ENCODE peak calls at places on chromosomes 5 and 9, in seven cellular contexts. E is cardiac fibroblast, M is B cell, I is MM.1S, Y is tibial nerve, L is mesothelial cell of epicardium, F is fibroblast of mammary gland. V is an unnamed sample.

GRCh38 chr5:15014809-15015208 is 143.2 kb upstream of the ANKH start:
- DNase-seq in E (peak; percentile 62), M (no peak), I (no peak), Y (no peak), L (no peak), F (no peak), V (no peak)

GRCh38 chr9:87239312-87239711 is 258.4 kb upstream of the DAPK1 start:
- DNase-seq in E (no peak), M (no peak), I (no peak), Y (no peak), L (no peak), F (no peak), V (no peak)

GRCh38 chr5:157714036-157714435 is 17.2 kb upstream of the THG1L start:
- DNase-seq in E (no peak), M (no peak), I (no peak), Y (no peak), L (no peak), F (no peak), V (no peak)

GRCh38 chr5:154698681-154699275 is 56.4 kb upstream of the LARP1 start:
- DNase-seq in E (peak; percentile 40), M (no peak), I (no peak), Y (no peak), L (no peak), F (peak; percentile 51), V (no peak)

GRCh38 chr9:120032639-120033038 is 547.3 kb downstream of the CDK5RAP2 start:
- DNase-seq in E (no peak), M (no peak), I (no peak), Y (no peak), L (no peak), F (peak; percentile 8), V (no peak)

GRCh38 chr9:27664136-27664819 is 91.0 kb upstream of the C9orf72 start:
- DNase-seq in E (no peak), M (no peak), I (no peak), Y (no peak), L (no peak), F (no peak), V (no peak)

GRCh38 chr9:112308576-112308975 is 24.8 kb downstream of the PTBP3 start:
- DNase-seq in E (no peak), M (no peak), I (no peak), Y (no peak), L (no peak), F (no peak), V (no peak)

GRCh38 chr5:172866378-172866777 is 32.3 kb downstream of the ERGIC1 start:
- DNase-seq in E (no peak), M (no peak), I (no peak), Y (no peak), L (no peak), F (no peak), V (no peak)

GRCh38 chr9:29456940-29457339 is 1883.7 kb upstream of the C9orf72 start:
- DNase-seq in E (peak; percentile 27), M (no peak), I (no peak), Y (no peak), L (no peak), F (peak; percentile 85), V (no peak)

GRCh38 chr9:134024828-134025605 is at the start of gene BRD3OS:
- DNase-seq in E (peak; percentile 100), M (peak; percentile 97), I (peak; percentile 98), Y (peak; percentile 95), L (peak; percentile 91), F (peak; percentile 99), V (peak; percentile 95)

GRCh38 chr9:132168347-132168746 is 6.5 kb downstream of the NTNG2 start:
- DNase-seq in E (peak; percentile 42), M (no peak), I (no peak), Y (no peak), L (no peak), F (peak; percentile 35), V (no peak)

GRCh38 chr9:72396247-72397091 is 31.5 kb upstream of the ZFAND5 start:
- DNase-seq in E (peak; percentile 80), M (no peak), I (no peak), Y (no peak), L (no peak), F (peak; percentile 82), V (no peak)

GRCh38 chr5:88671408-88671807 is 211.6 kb downstream of the MEF2C start:
- DNase-seq in E (no peak), M (no peak), I (no peak), Y (no peak), L (no peak), F (no peak), V (no peak)

GRCh38 chr5:175671013-175671412 is 13.1 kb downstream of the HRH2 start:
- DNase-seq in E (no peak), M (no peak), I (no peak), Y (no peak), L (no peak), F (no peak), V (no peak)

GRCh38 chr9:88006511-88007290 is 32.4 kb upstream of the CDK20 start:
- DNase-seq in E (no peak), M (no peak), I (no peak), Y (no peak), L (no peak), F (no peak), V (no peak)

GRCh38 chr9:91658513-91659105 is 235.0 kb upstream of the NFIL3 start:
- DNase-seq in E (no peak), M (no peak), I (no peak), Y (no peak), L (no peak), F (no peak), V (no peak)

GRCh38 chr5:148014276-148014675 is 49.5 kb upstream of the SPINK5 start:
- DNase-seq in E (no peak), M (no peak), I (no peak), Y (no peak), L (no peak), F (peak; percentile 12), V (no peak)

GRCh38 chr5:56637321-56637920 is 177.9 kb upstream of the MAP3K1 start:
- DNase-seq in E (peak; percentile 51), M (no peak), I (no peak), Y (no peak), L (no peak), F (no peak), V (no peak)

DNA sequence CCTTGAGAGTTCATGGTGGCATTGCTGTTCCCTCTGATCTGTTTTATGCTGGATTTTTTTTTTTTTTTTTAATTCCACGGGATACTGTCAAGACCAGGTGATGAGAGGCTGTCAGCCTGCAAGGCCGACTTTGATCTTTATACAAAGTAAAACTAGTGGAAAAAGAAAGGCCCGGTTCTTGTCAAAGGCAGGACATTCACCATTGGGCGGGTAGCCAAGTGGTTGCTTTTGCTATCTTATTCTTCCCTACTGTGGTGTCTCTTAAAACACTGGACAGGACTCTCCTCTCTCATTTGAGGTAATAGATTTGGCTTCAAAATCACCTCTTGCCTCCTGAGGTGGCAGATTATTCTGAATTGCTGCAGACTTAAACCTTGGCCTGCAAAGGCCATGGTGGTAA is 275.3 kb downstream of the KDM4C start:
- DNase-seq in E (peak; percentile 15), M (no peak), I (no peak), Y (no peak), L (no peak), F (no peak), V (no peak)
- TF ChIP-seq CTCF in E (no peak), M (no peak), I (no peak), Y (no peak), L (no peak), F (no peak), V (no peak)

GRCh38 chr5:152464048-152464447 is 59.0 kb upstream of the NMUR2 start:
- DNase-seq in E (no peak), M (no peak), I (no peak), Y (no peak), L (no peak), F (no peak), V (no peak)

GRCh38 chr5:152466079-152466745 is 61.1 kb upstream of the NMUR2 start:
- DNase-seq in E (no peak), M (no peak), I (no peak), Y (no peak), L (no peak), F (no peak), V (no peak)

GRCh38 chr5:152456815-152457443 is 51.9 kb upstream of the NMUR2 start:
- DNase-seq in E (no peak), M (no peak), I (peak; percentile 16), Y (no peak), L (no peak), F (no peak), V (no peak)

DNA sequence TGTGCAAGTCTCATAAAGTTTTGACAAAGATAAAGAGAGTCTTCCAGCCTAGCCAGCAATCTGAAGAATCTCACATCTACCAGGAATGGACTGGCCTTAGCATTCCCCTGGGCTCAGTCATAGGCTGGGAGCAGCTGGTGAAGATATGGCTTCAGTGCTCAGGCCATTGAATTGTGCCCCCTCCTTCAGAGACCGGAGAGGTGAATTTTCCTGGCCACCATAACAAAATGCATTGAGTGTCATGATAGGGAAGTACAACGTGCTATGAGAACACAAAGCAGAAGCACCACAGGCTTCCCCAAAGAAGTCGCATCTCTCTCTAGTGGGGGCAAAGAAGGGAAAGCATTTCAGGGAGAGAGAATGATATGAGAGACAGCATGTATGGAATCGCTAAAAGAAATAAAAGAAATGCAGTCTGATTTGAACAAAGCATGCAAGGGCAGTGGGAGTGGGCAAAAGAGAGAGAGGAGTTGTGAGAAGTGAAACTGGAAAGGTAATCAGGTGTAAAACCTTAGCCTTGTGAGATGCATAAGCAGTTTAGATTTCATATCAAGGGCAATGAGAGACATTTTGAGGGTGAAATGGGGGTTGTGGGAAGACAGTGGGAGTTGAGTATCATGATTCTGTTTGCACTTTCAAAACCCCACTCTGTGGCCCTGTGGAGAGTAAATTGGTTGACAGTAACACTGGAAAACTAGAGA is 57.1 kb upstream of the NMUR2 start:
- DNase-seq in E (no peak), M (no peak), I (no peak), Y (no peak), L (no peak), F (no peak), V (no peak)
- TF ChIP-seq CTCF in E (peak; percentile 22), M (peak; percentile 48), I (no peak), Y (no peak), L (no peak), F (no peak), V (no peak)

GRCh38 chr9:2158111-2158610 is 143.0 kb downstream of the SMARCA2 start:
- DNase-seq in E (peak; percentile 87), M (peak; percentile 26), I (peak; percentile 86), Y (peak; percentile 64), L (no peak), F (peak; percentile 80), V (peak; percentile 59)
- TF ChIP-seq CTCF in E (no peak), M (no peak), I (no peak), Y (no peak), L (no peak), F (no peak), V (no peak)

GRCh38 chr9:75591972-75592371 is 298.5 kb upstream of the PCSK5 start:
- DNase-seq in E (no peak), M (no peak), I (no peak), Y (peak; percentile 43), L (no peak), F (no peak), V (no peak)

GRCh38 chr9:75589497-75589896 is 301.0 kb upstream of the PCSK5 start:
- DNase-seq in E (no peak), M (no peak), I (no peak), Y (no peak), L (no peak), F (no peak), V (no peak)

GRCh38 chr9:75582870-75583269 is 307.6 kb upstream of the PCSK5 start:
- DNase-seq in E (no peak), M (no peak), I (no peak), Y (no peak), L (no peak), F (no peak), V (no peak)

GRCh38 chr9:75593920-75594319 is 296.6 kb upstream of the PCSK5 start:
- DNase-seq in E (no peak), M (no peak), I (no peak), Y (no peak), L (no peak), F (no peak), V (no peak)

GRCh38 chr9:75588808-75589207 is 301.7 kb upstream of the PCSK5 start:
- DNase-seq in E (no peak), M (no peak), I (no peak), Y (no peak), L (no peak), F (no peak), V (no peak)
- TF ChIP-seq CTCF in E (peak; percentile 16), M (no peak), I (peak; percentile 36), Y (no peak), L (peak; percentile 58), F (peak; percentile 30), V (no peak)

V was measured in activated CD8-positive, alpha-beta T cell treated with anti-CD3 and anti-CD28 coated beads for 36 hours.